ENCODE peak calls at places on chromosomes 5 and 9, in four cellular contexts. One of them, this sample, is unnamed.

GRCh38 chr5:167671176-167671575 is 620.3 kb upstream of the WWC1 start:
- DNase-seq in RWPE1: peak
- DNase-seq in Ammon's horn: no peak
- DNase-seq in fibroblast of lung: no peak
- DNase-seq in this sample: no peak

GRCh38 chr9:135547756-135548736 is 2.1 kb downstream of the OBP2A start:
- DNase-seq in RWPE1: no peak
- DNase-seq in Ammon's horn: no peak
- DNase-seq in fibroblast of lung: no peak
- DNase-seq in this sample: no peak

GRCh38 chr5:34656700-34657549 is 797 bp downstream of the RAI14 start:
- DNase-seq in RWPE1: peak
- DNase-seq in Ammon's horn: no peak
- DNase-seq in fibroblast of lung: no peak
- DNase-seq in this sample: no peak

GRCh38 chr5:90477073-90477472 is 2.4 kb downstream of the POLR3G start:
- DNase-seq in RWPE1: no peak
- DNase-seq in Ammon's horn: peak
- DNase-seq in fibroblast of lung: no peak
- DNase-seq in this sample: no peak

GRCh38 chr9:17068671-17069070 is 66.2 kb upstream of the CNTLN start:
- DNase-seq in RWPE1: no peak
- DNase-seq in Ammon's horn: no peak
- DNase-seq in fibroblast of lung: no peak
- DNase-seq in this sample: no peak

GRCh38 chr5:43485406-43485805 is 1.7 kb upstream of the TMEM267 start:
- DNase-seq in RWPE1: no peak
- DNase-seq in Ammon's horn: no peak
- DNase-seq in fibroblast of lung: no peak
- DNase-seq in this sample: no peak

GRCh38 chr9:37946971-37947370 is 43.0 kb upstream of the SLC25A51 start:
- DNase-seq in RWPE1: no peak
- DNase-seq in Ammon's horn: no peak
- DNase-seq in fibroblast of lung: no peak
- DNase-seq in this sample: no peak

GRCh38 chr5:88683506-88684135 is 199.4 kb downstream of the MEF2C start:
- DNase-seq in RWPE1: no peak
- DNase-seq in Ammon's horn: peak
- DNase-seq in fibroblast of lung: no peak
- DNase-seq in this sample: no peak

GRCh38 chr5:72194846-72195245 is 87.6 kb downstream of the MAP1B start:
- DNase-seq in RWPE1: no peak
- DNase-seq in Ammon's horn: no peak
- DNase-seq in fibroblast of lung: no peak
- DNase-seq in this sample: no peak

GRCh38 chr9:91809581-91810285 is 140.3 kb downstream of the ROR2 start:
- DNase-seq in RWPE1: peak
- DNase-seq in Ammon's horn: no peak
- DNase-seq in fibroblast of lung: peak
- DNase-seq in this sample: no peak

GRCh38 chr9:114732842-114733241 is 50.9 kb upstream of the TEX48 start:
- DNase-seq in RWPE1: peak
- DNase-seq in Ammon's horn: no peak
- DNase-seq in fibroblast of lung: no peak
- DNase-seq in this sample: no peak

GRCh38 chr5:136446565-136446964 is 81.2 kb upstream of the TRPC7 start:
- DNase-seq in RWPE1: no peak
- DNase-seq in Ammon's horn: no peak
- DNase-seq in fibroblast of lung: no peak
- DNase-seq in this sample: no peak

GRCh38 chr9:134592018-134592818 is 49.4 kb upstream of the COL5A1 start:
- DNase-seq in RWPE1: peak
- DNase-seq in Ammon's horn: no peak
- DNase-seq in fibroblast of lung: peak
- DNase-seq in this sample: no peak

GRCh38 chr5:132540149-132540548 is 3.2 kb downstream of the IL5 start:
- DNase-seq in RWPE1: no peak
- DNase-seq in Ammon's horn: no peak
- DNase-seq in fibroblast of lung: no peak
- DNase-seq in this sample: no peak